ENCODE peak calls at places on chromosomes 4 and X, in six cellular contexts. I is iPS-NIHi11; O is right cardiac atrium; C is CD8-positive, alpha-beta T cell; V is hippocampal formation; E is NCI-H2029 treated with DMSO at 0.1 percent for 48 hours. G is an unnamed sample.
A peak's percentile ranks its signal among the peaks of the same experiment; 100 is the strongest.

GRCh38 chr4:153177841-153178240 is 26.4 kb upstream of the TRIM2 start:
- DNase-seq in I (no peak), O (no peak), C (no peak), V (no peak), E (no peak), G (no peak)

GRCh38 chrX:153700967-153701366 is 13.2 kb downstream of the SLC6A8 start:
- DNase-seq in I (no peak), O (no peak), C (no peak), V (no peak), E (no peak), G (no peak)

GRCh38 chr4:150256841-150257273 is 178.6 kb downstream of the DCLK2 start:
- DNase-seq in I (peak; percentile 62), O (no peak), C (no peak), V (no peak), E (no peak), G (no peak)

GRCh38 chr4:120731561-120731960 is 191.0 kb downstream of the PRDM5 start:
- DNase-seq in I (no peak), O (no peak), C (no peak), V (no peak), E (no peak), G (no peak)

GRCh38 chrX:34638116-34638515 is 19.0 kb downstream of the TMEM47 start:
- DNase-seq in I (no peak), O (no peak), C (no peak), V (peak; percentile 19), E (no peak), G (no peak)

GRCh38 chr4:128039568-128039967 is 21.5 kb upstream of the LARP1B start:
- DNase-seq in I (no peak), O (no peak), C (no peak), V (no peak), E (no peak), G (no peak)

GRCh38 chr4:182764137-182764536 is 153.0 kb downstream of the DCTD start:
- DNase-seq in I (no peak), O (no peak), C (no peak), V (no peak), E (no peak), G (no peak)

GRCh38 chr4:25358515-25359275 is 18.4 kb upstream of the ANAPC4 start:
- DNase-seq in I (peak; percentile 22), O (no peak), C (no peak), V (no peak), E (peak; percentile 92), G (no peak)

GRCh38 chrX:152930516-152930915 is 32.6 kb downstream of the ZNF185 start:
- DNase-seq in I (no peak), O (no peak), C (no peak), V (no peak), E (no peak), G (no peak)

GRCh38 chrX:31572396-31572795 is 500.6 kb upstream of the FTHL17 start:
- DNase-seq in I (no peak), O (no peak), C (no peak), V (no peak), E (no peak), G (no peak)

GRCh38 chr4:6532102-6532501 is 42.9 kb upstream of the MAN2B2 start:
- DNase-seq in I (no peak), O (no peak), C (no peak), V (no peak), E (no peak), G (no peak)

GRCh38 chr4:161522031-161522430 is 641.8 kb downstream of the FSTL5 start:
- DNase-seq in I (no peak), O (no peak), C (no peak), V (no peak), E (peak; percentile 48), G (no peak)

GRCh38 chrX:110743679-110744340 is 51.8 kb downstream of the CHRDL1 start:
- DNase-seq in I (no peak), O (no peak), C (no peak), V (no peak), E (no peak), G (no peak)

GRCh38 chrX:43836435-43837184 is 45.6 kb downstream of the MAOB start:
- DNase-seq in I (no peak), O (no peak), C (no peak), V (peak; percentile 10), E (peak; percentile 0), G (no peak)

GRCh38 chr4:10086506-10087120 is 30.0 kb downstream of the WDR1 start:
- DNase-seq in I (no peak), O (peak; percentile 16), C (no peak), V (no peak), E (no peak), G (no peak)

GRCh38 chrX:119071381-119071780 is 1.4 kb upstream of the CT47C1 start:
- DNase-seq in I (no peak), O (no peak), C (no peak), V (no peak), E (no peak), G (no peak)

GRCh38 chrX:37350034-37350365 is 836 bp downstream of the PRRG1 start:
- DNase-seq in I (peak; percentile 5), O (no peak), C (no peak), V (no peak), E (no peak), G (no peak)

GRCh38 chr4:146634825-146635224 is 3.9 kb upstream of the POU4F2 start:
- DNase-seq in I (no peak), O (no peak), C (no peak), V (no peak), E (no peak), G (no peak)

GRCh38 chr4:110959041-110959643 is 336.3 kb upstream of the PITX2 start:
- DNase-seq in I (no peak), O (no peak), C (no peak), V (no peak), E (no peak), G (no peak)

GRCh38 chr4:7647932-7648812 is 213.4 kb upstream of the PSAPL1 start:
- DNase-seq in I (no peak), O (peak; percentile 44), C (no peak), V (no peak), E (no peak), G (no peak)

GRCh38 chr4:53943345-53944085 is 120.9 kb downstream of the CHIC2 start:
- DNase-seq in I (no peak), O (no peak), C (no peak), V (no peak), E (no peak), G (no peak)

GRCh38 chrX:148416931-148417330 is 83.5 kb upstream of the AFF2 start:
- DNase-seq in I (no peak), O (no peak), C (no peak), V (no peak), E (no peak), G (no peak)

GRCh38 chr4:140710784-140711622 is 45.2 kb downstream of the TBC1D9 start:
- DNase-seq in I (no peak), O (no peak), C (no peak), V (no peak), E (no peak), G (no peak)

GRCh38 chr4:139692300-139693012 is 26.8 kb downstream of the MGST2 start:
- DNase-seq in I (no peak), O (no peak), C (no peak), V (no peak), E (no peak), G (no peak)

GRCh38 chr4:145481164-145481941 is at the start of gene SMAD1:
- DNase-seq in I (peak; percentile 82), O (peak; percentile 87), C (no peak), V (peak; percentile 82), E (peak; percentile 48), G (no peak)

GRCh38 chr4:51906167-51906647 is 63.3 kb downstream of the DCUN1D4 start:
- DNase-seq in I (no peak), O (no peak), C (no peak), V (no peak), E (no peak), G (no peak)

GRCh38 chr4:85127653-85128052 is 161.2 kb upstream of the WDFY3 start:
- DNase-seq in I (peak; percentile 82), O (no peak), C (no peak), V (no peak), E (no peak), G (no peak)

G was measured in omental fat pad.